ENCODE peak calls at places on chromosomes 16 and 17, in six cellular contexts. L is esophagus squamous epithelium, Y is psoas muscle, U is pancreas, Z is esophagus muscularis mucosa, E is HepG2. M is an unnamed sample.

GRCh38 chr17:36921131-36921851 is 16.0 kb upstream of the LHX1 start:
- DNase-seq in L (no peak), Y (no peak), U (no peak), Z (no peak), E (peak; percentile 23), M (no peak)

GRCh38 chr17:48608921-48609505 is 1.8 kb downstream of the HOXB7 start:
- DNase-seq in L (no peak), Y (no peak), U (no peak), Z (no peak), E (no peak), M (no peak)

GRCh38 chr17:78341559-78342437 is 18.1 kb downstream of the SOCS3 start:
- DNase-seq in L (no peak), Y (peak; percentile 89), U (peak; percentile 74), Z (no peak), E (no peak), M (peak; percentile 88)

GRCh38 chr16:56477096-56477878 is 25.9 kb downstream of the OGFOD1 start:
- DNase-seq in L (no peak), Y (no peak), U (no peak), Z (no peak), E (peak; percentile 27), M (no peak)

GRCh38 chr16:10362077-10362863 is 23.6 kb upstream of the ATF7IP2 start:
- DNase-seq in L (no peak), Y (no peak), U (no peak), Z (no peak), E (peak; percentile 98), M (no peak)

GRCh38 chr16:64712027-64712426 is 409.8 kb downstream of the CDH11 start:
- DNase-seq in L (no peak), Y (no peak), U (no peak), Z (no peak), E (no peak), M (no peak)

GRCh38 chr17:65123757-65124675 is 13.2 kb upstream of the RGS9 start:
- DNase-seq in L (no peak), Y (no peak), U (no peak), Z (no peak), E (no peak), M (no peak)

GRCh38 chr17:19549746-19550623 is 16.3 kb downstream of the SLC47A1 start:
- DNase-seq in L (no peak), Y (no peak), U (no peak), Z (no peak), E (peak; percentile 91), M (no peak)

GRCh38 chr17:60146206-60146605 is 3.6 kb upstream of the CA4 start:
- DNase-seq in L (no peak), Y (no peak), U (no peak), Z (no peak), E (no peak), M (no peak)

GRCh38 chr17:82392209-82392920 is 20.8 kb downstream of the UTS2R start:
- DNase-seq in L (no peak), Y (no peak), U (no peak), Z (no peak), E (no peak), M (no peak)

GRCh38 chr16:84072014-84072413 is 29.4 kb upstream of the SLC38A8 start:
- DNase-seq in L (no peak), Y (no peak), U (no peak), Z (no peak), E (no peak), M (no peak)
- TF ChIP-seq CTCF in L (no peak), Y (no peak), U (no peak), Z (no peak), E (no peak), M (no peak)

GRCh38 chr17:2061441-2061797 is 6.5 kb downstream of the HIC1 start:
- DNase-seq in L (no peak), Y (no peak), U (no peak), Z (peak; percentile 92), E (no peak), M (peak; percentile 54)
- H3K4me1 ChIP-seq in L (peaks cover 99% of the 10 kb centered on the region), Y (no peaks in the 10 kb centered on the region), U (no peaks in the 10 kb centered on the region), Z (peaks cover 75% of the 10 kb centered on the region), E (peaks cover 14% of the 10 kb centered on the region), M (peaks cover 24% of the 10 kb centered on the region)

GRCh38 chr16:57657228-57657627 is 10.9 kb upstream of the ADGRG3 start:
- DNase-seq in L (no peak), Y (no peak), U (no peak), Z (no peak), E (no peak), M (no peak)

GRCh38 chr16:57656342-57656955 is 11.7 kb upstream of the ADGRG3 start:
- DNase-seq in L (no peak), Y (no peak), U (no peak), Z (no peak), E (no peak), M (no peak)

GRCh38 chr16:57658878-57659674 is 9.0 kb upstream of the ADGRG3 start:
- DNase-seq in L (no peak), Y (no peak), U (no peak), Z (no peak), E (no peak), M (no peak)

GRCh38 chr16:57660715-57661463 is 7.2 kb upstream of the ADGRG3 start:
- DNase-seq in L (no peak), Y (no peak), U (no peak), Z (no peak), E (peak; percentile 59), M (no peak)

GRCh38 chr16:57658130-57658877 is 9.8 kb upstream of the ADGRG3 start:
- DNase-seq in L (no peak), Y (no peak), U (no peak), Z (no peak), E (no peak), M (no peak)
- H3K4me3 ChIP-seq in L (no peak overlapping the region), Y (no peak overlapping the region), U (no peak overlapping the region), Z (no peak overlapping the region), E (no peak overlapping the region), M (no peak overlapping the region)

DNA sequence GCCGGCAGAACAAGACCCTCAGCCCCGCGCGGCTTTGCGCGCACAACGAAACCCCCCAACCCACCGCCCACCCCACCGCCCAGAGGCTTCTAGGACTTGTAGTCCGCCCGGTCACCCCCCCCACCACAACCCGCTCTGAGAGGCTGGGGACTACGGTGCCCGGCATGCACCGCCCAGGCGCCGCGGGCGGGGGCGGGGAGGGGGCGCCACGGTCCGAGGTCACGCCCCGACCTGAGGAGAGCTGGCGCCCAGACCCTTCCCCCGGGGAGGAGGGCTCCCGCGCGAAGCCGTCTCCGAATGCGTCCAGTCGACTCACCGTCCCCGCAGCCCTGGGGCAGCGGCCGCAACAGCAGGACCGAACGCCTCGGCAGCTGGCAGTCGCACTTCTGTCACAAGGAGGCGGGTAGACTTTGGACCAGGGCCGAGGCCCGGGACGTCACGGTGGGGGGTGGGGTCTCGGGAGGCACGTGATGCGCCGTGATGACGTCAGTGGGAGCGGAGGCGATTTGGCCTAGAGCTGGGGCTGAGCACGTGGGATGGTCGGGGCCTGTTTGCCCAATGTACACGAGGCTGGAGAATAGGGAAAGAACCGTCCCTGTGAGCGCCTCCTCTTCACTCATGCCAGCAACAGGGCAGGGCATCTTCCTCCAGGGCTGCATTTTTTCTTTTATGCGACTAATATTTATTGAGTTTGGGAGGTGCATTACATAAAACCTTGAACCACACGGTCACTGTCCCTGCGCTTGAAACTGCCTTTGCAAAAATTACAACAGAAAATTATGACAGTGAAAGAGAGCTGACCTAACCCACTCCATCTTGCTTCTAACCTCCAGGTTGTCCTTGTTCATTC is at the start of gene CDIP1:
- DNase-seq in L (peak; percentile 78), Y (peak; percentile 99), U (peak; percentile 96), Z (peak; percentile 100), E (peak; percentile 91), M (peak; percentile 99)
- TF ChIP-seq CTCF in L (no peak), Y (no peak), U (no peak), Z (no peak), E (peak; percentile 39), M (no peak)

DNA sequence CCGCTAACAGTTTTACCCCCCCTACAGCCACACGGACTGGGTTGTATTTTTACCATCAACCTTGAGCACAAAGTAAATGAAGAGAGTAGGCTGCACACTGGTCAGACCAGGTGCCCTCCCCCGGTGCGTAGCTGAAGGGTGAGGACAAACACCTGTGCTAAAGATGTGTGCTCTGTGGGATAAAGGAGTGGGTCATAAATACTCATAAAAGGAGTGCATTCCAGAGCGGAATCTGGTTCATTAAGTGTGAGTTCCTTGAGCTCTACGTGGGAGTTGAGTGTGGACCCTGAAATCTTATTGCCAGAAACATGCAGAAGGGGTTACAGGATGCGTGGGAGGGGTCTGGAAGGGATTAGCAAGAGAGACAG is 217.0 kb downstream of the CCDC182 start:
- DNase-seq in L (no peak), Y (no peak), U (no peak), Z (no peak), E (no peak), M (no peak)
- H3K4me1 ChIP-seq in L (peaks cover 12% of the 10 kb centered on the region), Y (peaks cover 7% of the 10 kb centered on the region), U (no peaks in the 10 kb centered on the region), Z (peaks cover 21% of the 10 kb centered on the region), E (peaks cover 97% of the 10 kb centered on the region), M (peaks cover 21% of the 10 kb centered on the region)

GRCh38 chr17:9646556-9646905 is 1.2 kb downstream of the USP43 start:
- DNase-seq in L (no peak), Y (no peak), U (no peak), Z (no peak), E (no peak), M (no peak)
- H3K4me3 ChIP-seq in L (peak overlapping the region; percentile 79), Y (no peak overlapping the region), U (peak overlapping the region; percentile 79), Z (no peak overlapping the region), E (peak overlapping the region; percentile 84), M (no peak overlapping the region)

DNA sequence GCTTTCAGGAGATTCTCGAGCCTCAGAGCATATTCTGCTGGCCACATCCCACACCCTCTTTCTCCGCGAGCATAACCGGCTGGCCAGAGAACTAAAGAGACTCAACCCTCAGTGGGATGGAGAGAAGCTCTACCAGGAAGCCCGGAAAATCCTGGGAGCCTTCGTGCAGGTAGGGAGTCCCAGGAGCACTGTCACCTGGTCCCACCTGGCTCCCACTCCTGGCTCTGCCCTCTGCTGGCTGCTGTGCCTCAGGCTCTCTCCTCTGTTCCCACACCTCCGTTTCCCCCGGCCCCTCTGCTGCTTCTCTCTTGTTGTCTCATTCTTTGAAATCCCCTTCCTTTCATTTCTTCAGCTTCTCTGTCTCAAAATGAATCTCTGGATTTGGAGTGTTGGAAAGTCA is 16.4 kb downstream of the LPO start:
- DNase-seq in L (no peak), Y (no peak), U (no peak), Z (no peak), E (no peak), M (no peak)
- TF ChIP-seq CTCF in L (no peak), Y (no peak), U (no peak), Z (no peak), E (peak; percentile 38), M (no peak)

M was measured in ovary.